ENCODE peak calls at places on chromosomes 12 and 14, in five cellular contexts. Y, W, G, S and Z are unnamed samples.

GRCh38 chr12:119940881-119941280 is 48.2 kb upstream of the BICDL1 start:
- DNase-seq in W (no peak), Y (no peak), S (peak; percentile 79), G (peak; percentile 21), Z (no peak)

GRCh38 chr14:105326891-105327694 is 12.5 kb downstream of the PACS2 start:
- DNase-seq in Y (no peak), G (no peak), S (no peak), W (no peak), Z (no peak)

GRCh38 chr12:109624467-109624866 is 50.9 kb downstream of the MVK start:
- DNase-seq in G (no peak), W (no peak), S (no peak), Y (peak; percentile 75), Z (no peak)

GRCh38 chr12:110223777-110224378 is 57.2 kb upstream of the ATP2A2 start:
- DNase-seq in Y (no peak), S (peak; percentile 70), W (no peak), G (no peak), Z (no peak)

GRCh38 chr12:26298785-26299621 is 103.6 kb downstream of the SSPN start:
- DNase-seq in G (peak; percentile 71), S (peak; percentile 86), Y (peak; percentile 52), W (peak; percentile 47), Z (peak; percentile 83)

GRCh38 chr12:57166971-57167371 is 19.6 kb upstream of the LRP1-AS start:
- DNase-seq in G (peak; percentile 59), S (peak; percentile 92), Y (no peak), W (peak; percentile 17), Z (no peak)

GRCh38 chr12:29354954-29355353 is 26.0 kb downstream of the ERGIC2 start:
- DNase-seq in S (no peak), W (no peak), G (no peak), Y (no peak), Z (no peak)

GRCh38 chr12:66240106-66240820 is 51.2 kb downstream of the IRAK3 start:
- DNase-seq in S (no peak), G (no peak), Y (no peak), W (no peak), Z (no peak)

GRCh38 chr12:57552692-57553321 is 3.0 kb downstream of the KIF5A start:
- DNase-seq in W (no peak), G (peak; percentile 46), S (peak; percentile 30), Y (no peak), Z (no peak)

GRCh38 chr14:63542231-63542999 is 762 bp downstream of the PPP2R5E start:
- DNase-seq in G (peak; percentile 5), S (peak; percentile 26), Y (peak; percentile 25), W (peak; percentile 20), Z (no peak)

GRCh38 chr12:6987956-6988573 is 17.4 kb downstream of the EMG1 start:
- DNase-seq in W (no peak), S (no peak), G (no peak), Y (no peak), Z (no peak)

GRCh38 chr14:24136684-24137528 is 912 bp downstream of the PSME1 start:
- DNase-seq in G (no peak), W (no peak), Y (no peak), S (no peak), Z (no peak)

GRCh38 chr12:29073631-29074239 is 75.3 kb upstream of the FAR2 start:
- DNase-seq in S (peak; percentile 76), Y (peak; percentile 22), W (no peak), G (peak; percentile 48), Z (no peak)

GRCh38 chr12:48000878-48001321 is 3.4 kb downstream of the COL2A1 start:
- DNase-seq in Y (peak; percentile 50), S (peak; percentile 84), G (peak; percentile 49), W (no peak), Z (no peak)

GRCh38 chr14:74973003-74973614 is 17.7 kb upstream of the PGF start:
- DNase-seq in S (peak; percentile 66), W (peak; percentile 49), Y (peak; percentile 60), G (no peak), Z (no peak)

GRCh38 chr12:119578112-119578511 is 15.5 kb upstream of the TMEM233 start:
- DNase-seq in S (peak; percentile 17), W (no peak), Y (peak; percentile 45), G (peak; percentile 7), Z (no peak)

GRCh38 chr12:11840350-11840749 is 190.9 kb downstream of the ETV6 start:
- DNase-seq in Y (no peak), S (no peak), G (no peak), W (no peak), Z (no peak)

GRCh38 chr12:132629330-132629729 is 10.8 kb downstream of the P2RX2 start:
- DNase-seq in S (no peak), W (no peak), G (no peak), Y (no peak), Z (no peak)

GRCh38 chr12:113747048-113747447 is 219.1 kb downstream of the RBM19 start:
- DNase-seq in W (no peak), S (no peak), G (no peak), Y (no peak), Z (no peak)

GRCh38 chr12:57741413-57741789 is 2.9 kb upstream of the AGAP2 start:
- DNase-seq in S (no peak), W (no peak), G (no peak), Y (no peak), Z (no peak)

GRCh38 chr14:104655128-104655848 is 34.1 kb upstream of the INF2 start:
- DNase-seq in Y (no peak), W (no peak), S (no peak), G (no peak), Z (no peak)

GRCh38 chr12:120417917-120418316 is 20.0 kb upstream of the COX6A1 start:
- DNase-seq in S (no peak), W (no peak), G (no peak), Y (no peak), Z (no peak)

GRCh38 chr14:77032483-77032853 is 4.0 kb upstream of the IRF2BPL start:
- DNase-seq in Y (peak; percentile 92), W (no peak), G (no peak), S (no peak), Z (no peak)

GRCh38 chr14:22871962-22872832 is 657 bp downstream of the LRP10 start:
- DNase-seq in S (peak; percentile 87), W (peak; percentile 92), G (peak; percentile 76), Y (peak; percentile 86), Z (no peak)

GRCh38 chr14:20512139-20512905 is 7.0 kb downstream of the RNASE10 start:
- DNase-seq in Y (no peak), S (peak; percentile 65), G (no peak), W (no peak), Z (no peak)

GRCh38 chr12:80441921-80442320 is 2.1 kb upstream of the PTPRQ start:
- DNase-seq in G (peak; percentile 85), S (peak; percentile 67), Y (no peak), W (no peak), Z (no peak)

GRCh38 chr14:20873370-20874177 is 17.6 kb upstream of the RNASE3 start:
- DNase-seq in Y (peak; percentile 86), S (peak; percentile 83), G (peak; percentile 64), W (peak; percentile 64), Z (peak; percentile 41)

GRCh38 chr12:63206908-63207307 is 55.9 kb upstream of the AVPR1A start:
- DNase-seq in S (peak; percentile 35), W (peak; percentile 50), G (peak; percentile 7), Y (peak; percentile 95), Z (no peak)

GRCh38 chr14:96575233-96575632 is 73.1 kb downstream of the PAPOLA start:
- DNase-seq in G (no peak), Y (no peak), S (no peak), W (no peak), Z (no peak)

GRCh38 chr12:106945261-106945851 is 10.4 kb upstream of the TMEM263 start:
- DNase-seq in Y (no peak), W (no peak), S (peak; percentile 27), G (no peak), Z (no peak)

GRCh38 chr12:12333980-12334709 is 15.9 kb downstream of the MANSC1 start:
- DNase-seq in G (peak; percentile 44), W (peak; percentile 62), Y (peak; percentile 49), S (peak; percentile 57), Z (no peak)

GRCh38 chr12:685388-685787 is 22.1 kb upstream of the NINJ2 start:
- DNase-seq in W (no peak), Y (peak; percentile 17), S (peak; percentile 30), G (no peak), Z (no peak)

GRCh38 chr12:52285172-52285745 is 6.1 kb downstream of the KRT81 start:
- DNase-seq in S (peak; percentile 66), Y (no peak), W (no peak), G (peak; percentile 48), Z (no peak)

GRCh38 chr12:83451189-83451588 is 764.5 kb downstream of the TMTC2 start:
- DNase-seq in Y (no peak), G (no peak), W (no peak), S (no peak), Z (no peak)
- TF ChIP-seq CTCF in Y (no peak), G (no peak), W (no peak), S (no peak), Z (no peak)

GRCh38 chr12:64679487-64679983 is 69.2 kb downstream of the RASSF3 start:
- DNase-seq in W (peak; percentile 73), G (peak; percentile 81), Y (peak; percentile 82), S (peak; percentile 90), Z (no peak)
- H3K4me3 ChIP-seq in W (peak overlapping the region; percentile 3), G (peak overlapping the region; percentile 41), Y (no peak overlapping the region), S (peak overlapping the region; percentile 9), Z (no peak overlapping the region)

GRCh38 chr12:93061414-93062099 is 132.5 kb upstream of the EEA1 start:
- DNase-seq in Y (no peak), S (no peak), G (no peak), W (no peak), Z (no peak)

GRCh38 chr12:93062100-93062419 is 133.0 kb upstream of the EEA1 start:
- DNase-seq in G (no peak), S (no peak), W (no peak), Y (no peak), Z (no peak)

GRCh38 chr12:93059288-93059687 is 130.2 kb upstream of the EEA1 start:
- DNase-seq in Y (no peak), G (no peak), W (no peak), S (no peak), Z (no peak)

GRCh38 chr12:93060071-93060665 is 131.1 kb upstream of the EEA1 start:
- DNase-seq in W (no peak), Y (no peak), S (no peak), G (no peak), Z (peak; percentile 70)

DNA sequence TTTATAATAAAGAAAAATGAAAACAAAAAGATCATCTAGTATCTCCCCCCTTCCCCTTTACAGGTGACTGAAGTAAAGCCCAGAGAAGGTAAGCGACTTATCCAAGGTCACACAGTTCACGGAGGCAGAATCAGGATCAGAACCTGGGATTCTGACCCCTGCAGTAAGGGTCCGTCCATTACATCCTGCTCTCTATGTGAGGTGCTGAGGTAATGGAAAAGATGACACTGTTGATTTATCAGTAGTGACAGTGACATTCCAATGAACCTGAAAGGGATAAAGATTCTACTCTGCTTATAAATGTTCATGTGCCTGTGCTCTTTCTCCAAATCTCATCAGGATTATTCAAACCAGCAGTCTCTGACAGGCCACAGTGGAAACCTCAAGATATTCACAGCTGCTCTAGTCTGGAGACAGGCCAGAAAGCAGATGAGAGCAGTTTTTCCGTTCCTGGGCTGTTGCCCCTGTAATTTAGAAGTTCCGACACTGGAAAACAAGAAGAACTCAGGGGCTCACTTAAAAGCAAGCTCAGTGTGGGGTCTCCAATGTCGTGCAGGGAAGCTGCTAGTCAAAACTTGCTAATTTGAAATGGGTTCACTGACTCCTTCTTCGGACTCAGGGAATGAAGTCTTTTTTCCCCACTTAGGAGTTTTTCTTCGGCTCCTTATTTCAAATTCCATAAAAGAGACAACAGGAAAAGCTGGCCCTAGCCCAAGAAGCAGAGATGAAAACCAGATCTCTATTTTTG is 131.7 kb upstream of the EEA1 start:
- DNase-seq in Y (peak; percentile 4), G (peak; percentile 52), W (peak; percentile 23), S (peak; percentile 36), Z (no peak)
- TF ChIP-seq CTCF in Y (no peak), G (peak; percentile 24), W (no peak), S (no peak), Z (no peak)

GRCh38 chr12:130714591-130715149 is 1.4 kb downstream of the RIMBP2 start:
- DNase-seq in G (no peak), S (no peak), Y (no peak), W (peak; percentile 23), Z (no peak)
- H3K4me3 ChIP-seq in G (no peak overlapping the region), S (no peak overlapping the region), Y (no peak overlapping the region), W (peak overlapping the region; percentile 40), Z (peak overlapping the region; percentile 43)